ENCODE peak calls at places on chromosomes 3 and 15, in five cellular contexts. H, B, M, K and G are unnamed samples.

GRCh38 chr3:139198929-139199328 is 144.9 kb upstream of the MRPS22 start:
- DNase-seq in H (no peak), B (no peak), M (no peak), K (no peak), G (no peak)

GRCh38 chr3:14440531-14441239 is 38.3 kb downstream of the SLC6A6 start:
- DNase-seq in H (peak; percentile 36), B (no peak), M (no peak), K (peak; percentile 58), G (no peak)

GRCh38 chr15:78170848-78171773 is 21.9 kb downstream of the IDH3A start:
- DNase-seq in H (no peak), B (no peak), M (no peak), K (no peak), G (peak; percentile 56)

GRCh38 chr15:79093352-79093935 is 2.9 kb upstream of the RASGRF1 start:
- DNase-seq in H (no peak), B (no peak), M (peak; percentile 17), K (no peak), G (no peak)

GRCh38 chr15:52857937-52858336 is 67.8 kb upstream of the ONECUT1 start:
- DNase-seq in H (peak; percentile 9), B (no peak), M (peak; percentile 54), K (peak; percentile 2), G (no peak)

GRCh38 chr15:68335251-68335650 is 57.7 kb downstream of the FEM1B start:
- DNase-seq in H (no peak), B (no peak), M (no peak), K (peak; percentile 38), G (no peak)

GRCh38 chr3:46312996-46313395 is 40.9 kb upstream of the CCR2 start:
- DNase-seq in H (peak; percentile 20), B (no peak), M (no peak), K (no peak), G (no peak)

GRCh38 chr3:10379961-10380360 is 59.0 kb upstream of the SEC13 start:
- DNase-seq in H (no peak), B (no peak), M (no peak), K (no peak), G (no peak)

GRCh38 chr3:57545636-57546268 is 1.6 kb upstream of the DNAH12 start:
- DNase-seq in H (no peak), B (no peak), M (no peak), K (no peak), G (no peak)

GRCh38 chr3:158727499-158728377 is 4.5 kb downstream of the RARRES1 start:
- DNase-seq in H (peak; percentile 92), B (peak; percentile 23), M (peak; percentile 50), K (peak; percentile 58), G (peak; percentile 85)

GRCh38 chr3:126179825-126180476 is 435 bp downstream of the ALDH1L1 start:
- DNase-seq in H (no peak), B (no peak), M (no peak), K (peak; percentile 44), G (no peak)

GRCh38 chr3:72632129-72632528 is 216.1 kb downstream of the SHQ1 start:
- DNase-seq in H (no peak), B (no peak), M (no peak), K (no peak), G (no peak)

GRCh38 chr3:31462050-31462569 is 70.6 kb upstream of the STT3B start:
- DNase-seq in H (peak; percentile 23), B (peak; percentile 8), M (no peak), K (no peak), G (peak; percentile 43)

GRCh38 chr3:159265705-159266104 is 463.9 kb downstream of the MFSD1 start:
- DNase-seq in H (peak; percentile 30), B (no peak), M (no peak), K (no peak), G (no peak)

GRCh38 chr15:37041836-37042235 is 58.5 kb downstream of the MEIS2 start:
- DNase-seq in H (no peak), B (no peak), M (no peak), K (no peak), G (no peak)

GRCh38 chr3:19029837-19030835 is 118.2 kb upstream of the KCNH8 start:
- DNase-seq in H (no peak), B (no peak), M (no peak), K (no peak), G (no peak)

GRCh38 chr3:64382171-64382570 is 156.9 kb upstream of the PRICKLE2 start:
- DNase-seq in H (no peak), B (no peak), M (no peak), K (no peak), G (no peak)

GRCh38 chr15:34799149-34799824 is 3.9 kb upstream of the ACTC1 start:
- DNase-seq in H (no peak), B (no peak), M (no peak), K (no peak), G (no peak)

GRCh38 chr3:159775372-159775961 is 213.2 kb upstream of the IL12A start:
- DNase-seq in H (peak; percentile 88), B (no peak), M (peak; percentile 66), K (peak; percentile 57), G (no peak)

GRCh38 chr3:152272771-152273242 is 4.1 kb downstream of the MBNL1 start:
- DNase-seq in H (peak; percentile 89), B (no peak), M (peak; percentile 63), K (no peak), G (no peak)

GRCh38 chr3:8363200-8363599 is 138.4 kb upstream of the LMCD1 start:
- DNase-seq in H (no peak), B (no peak), M (no peak), K (no peak), G (no peak)

GRCh38 chr3:11269007-11269406 is 3.2 kb upstream of the ATG7 start:
- DNase-seq in H (no peak), B (no peak), M (no peak), K (no peak), G (no peak)

GRCh38 chr3:172648736-172649135 is 62.1 kb downstream of the NCEH1 start:
- DNase-seq in H (peak; percentile 90), B (no peak), M (no peak), K (no peak), G (no peak)

GRCh38 chr15:93583533-93583932 is 494.5 kb upstream of the RGMA start:
- DNase-seq in H (no peak), B (no peak), M (no peak), K (no peak), G (no peak)

GRCh38 chr15:48242531-48242930 is 36.4 kb downstream of the SLC12A1 start:
- DNase-seq in H (no peak), B (no peak), M (no peak), K (no peak), G (no peak)

GRCh38 chr3:112814256-112814655 is 32.4 kb downstream of the CD200R1L start:
- DNase-seq in H (peak; percentile 93), B (no peak), M (no peak), K (peak; percentile 37), G (no peak)

GRCh38 chr3:13612829-13613228 is 63.9 kb downstream of the FBLN2 start:
- DNase-seq in H (peak; percentile 92), B (no peak), M (no peak), K (no peak), G (no peak)

GRCh38 chr15:59252137-59252536 is 45.5 kb downstream of the LDHAL6B start:
- DNase-seq in H (no peak), B (no peak), M (no peak), K (no peak), G (no peak)

GRCh38 chr3:100087203-100087602 is 27.1 kb downstream of the FILIP1L start:
- DNase-seq in H (peak; percentile 78), B (no peak), M (no peak), K (no peak), G (peak; percentile 10)

GRCh38 chr3:167700926-167701325 is 33.8 kb downstream of the PDCD10 start:
- DNase-seq in H (no peak), B (no peak), M (no peak), K (no peak), G (no peak)

GRCh38 chr3:60645801-60646200 is 605.5 kb downstream of the FHIT start:
- DNase-seq in H (no peak), B (no peak), M (no peak), K (no peak), G (no peak)

GRCh38 chr3:35675621-35676020 is 36.3 kb downstream of the ARPP21 start:
- DNase-seq in H (no peak), B (no peak), M (no peak), K (no peak), G (no peak)

GRCh38 chr3:188734395-188734794 is 437.4 kb upstream of the TPRG1 start:
- DNase-seq in H (no peak), B (no peak), M (no peak), K (no peak), G (no peak)

GRCh38 chr3:21694506-21694905 is 56.5 kb downstream of the ZNF385D start:
- DNase-seq in H (no peak), B (no peak), M (no peak), K (no peak), G (no peak)

GRCh38 chr3:42900226-42900625 is 5.7 kb upstream of the ZNF662 start:
- DNase-seq in H (no peak), B (no peak), M (no peak), K (no peak), G (no peak)